ENCODE peak calls at places on chromosomes 6 and 20, in nine cellular contexts. One of them, this sample, is unnamed.

GRCh38 chr20:3730803-3731370 is 1.6 kb upstream of the HSPA12B start:
- DNase-seq in GM23248: peak; percentile 10
- DNase-seq in left ventricle myocardium inferior: no peak
- DNase-seq in IMR-90: no peak
- DNase-seq in CD4-positive, alpha-beta memory T cell: no peak
- DNase-seq in psoas muscle: no peak
- DNase-seq in H9: peak; percentile 20
- DNase-seq in naive thymus-derived CD4-positive, alpha-beta T cell: no peak
- DNase-seq in mammary epithelial cell: no peak
- DNase-seq in this sample: no peak

GRCh38 chr6:93040375-93040774 is 379.0 kb downstream of the EPHA7 start:
- DNase-seq in GM23248: no peak
- DNase-seq in left ventricle myocardium inferior: no peak
- DNase-seq in IMR-90: no peak
- DNase-seq in CD4-positive, alpha-beta memory T cell: no peak
- DNase-seq in psoas muscle: no peak
- DNase-seq in H9: no peak
- DNase-seq in naive thymus-derived CD4-positive, alpha-beta T cell: no peak
- DNase-seq in mammary epithelial cell: no peak
- DNase-seq in this sample: no peak

GRCh38 chr6:16901777-16902176 is 140.5 kb upstream of the ATXN1 start:
- DNase-seq in GM23248: peak; percentile 82
- DNase-seq in left ventricle myocardium inferior: peak; percentile 46
- DNase-seq in IMR-90: peak; percentile 61
- DNase-seq in CD4-positive, alpha-beta memory T cell: no peak
- DNase-seq in psoas muscle: peak; percentile 52
- DNase-seq in H9: no peak
- DNase-seq in naive thymus-derived CD4-positive, alpha-beta T cell: no peak
- DNase-seq in mammary epithelial cell: peak; percentile 56
- DNase-seq in this sample: peak; percentile 62

GRCh38 chr20:35833271-35833670 is 61.5 kb downstream of the PHF20 start:
- DNase-seq in GM23248: no peak
- DNase-seq in left ventricle myocardium inferior: no peak
- DNase-seq in IMR-90: peak; percentile 56
- DNase-seq in CD4-positive, alpha-beta memory T cell: no peak
- DNase-seq in psoas muscle: no peak
- DNase-seq in H9: no peak
- DNase-seq in naive thymus-derived CD4-positive, alpha-beta T cell: no peak
- DNase-seq in mammary epithelial cell: no peak
- DNase-seq in this sample: no peak

GRCh38 chr6:30493643-30494250 is 4.4 kb downstream of the HLA-E start:
- DNase-seq in GM23248: no peak
- DNase-seq in left ventricle myocardium inferior: no peak
- DNase-seq in IMR-90: no peak
- DNase-seq in CD4-positive, alpha-beta memory T cell: peak; percentile 47
- DNase-seq in psoas muscle: no peak
- DNase-seq in H9: peak; percentile 78
- DNase-seq in naive thymus-derived CD4-positive, alpha-beta T cell: peak; percentile 52
- DNase-seq in mammary epithelial cell: no peak
- DNase-seq in this sample: no peak

GRCh38 chr6:159695984-159696383 is 2.9 kb upstream of the SOD2 start:
- DNase-seq in GM23248: peak; percentile 58
- DNase-seq in left ventricle myocardium inferior: no peak
- DNase-seq in IMR-90: peak; percentile 91
- DNase-seq in CD4-positive, alpha-beta memory T cell: no peak
- DNase-seq in psoas muscle: no peak
- DNase-seq in H9: no peak
- DNase-seq in naive thymus-derived CD4-positive, alpha-beta T cell: no peak
- DNase-seq in mammary epithelial cell: no peak
- DNase-seq in this sample: no peak

GRCh38 chr20:33915726-33916331 is 77.9 kb upstream of the RALY start:
- DNase-seq in GM23248: no peak
- DNase-seq in left ventricle myocardium inferior: peak; percentile 18
- DNase-seq in IMR-90: no peak
- DNase-seq in CD4-positive, alpha-beta memory T cell: peak; percentile 37
- DNase-seq in psoas muscle: peak; percentile 50
- DNase-seq in H9: peak; percentile 59
- DNase-seq in naive thymus-derived CD4-positive, alpha-beta T cell: peak; percentile 34
- DNase-seq in mammary epithelial cell: peak; percentile 15
- DNase-seq in this sample: peak; percentile 64

GRCh38 chr6:123118811-123119210 is 122.8 kb downstream of the CLVS2 start:
- DNase-seq in GM23248: no peak
- DNase-seq in left ventricle myocardium inferior: no peak
- DNase-seq in IMR-90: no peak
- DNase-seq in CD4-positive, alpha-beta memory T cell: no peak
- DNase-seq in psoas muscle: no peak
- DNase-seq in H9: no peak
- DNase-seq in naive thymus-derived CD4-positive, alpha-beta T cell: no peak
- DNase-seq in mammary epithelial cell: peak; percentile 28
- DNase-seq in this sample: no peak

GRCh38 chr6:43290353-43290904 is 7.6 kb upstream of the SLC22A7 start:
- DNase-seq in GM23248: no peak
- DNase-seq in left ventricle myocardium inferior: no peak
- DNase-seq in IMR-90: no peak
- DNase-seq in CD4-positive, alpha-beta memory T cell: no peak
- DNase-seq in psoas muscle: no peak
- DNase-seq in H9: no peak
- DNase-seq in naive thymus-derived CD4-positive, alpha-beta T cell: no peak
- DNase-seq in mammary epithelial cell: no peak
- DNase-seq in this sample: no peak

GRCh38 chr6:166530211-166531045 is 56.0 kb downstream of the RAMACL start:
- DNase-seq in GM23248: no peak
- DNase-seq in left ventricle myocardium inferior: no peak
- DNase-seq in IMR-90: no peak
- DNase-seq in CD4-positive, alpha-beta memory T cell: no peak
- DNase-seq in psoas muscle: no peak
- DNase-seq in H9: no peak
- DNase-seq in naive thymus-derived CD4-positive, alpha-beta T cell: no peak
- DNase-seq in mammary epithelial cell: no peak
- DNase-seq in this sample: no peak

GRCh38 chr6:40411881-40412280 is 175.3 kb downstream of the LRFN2 start:
- DNase-seq in GM23248: no peak
- DNase-seq in left ventricle myocardium inferior: no peak
- DNase-seq in IMR-90: no peak
- DNase-seq in CD4-positive, alpha-beta memory T cell: no peak
- DNase-seq in psoas muscle: no peak
- DNase-seq in H9: no peak
- DNase-seq in naive thymus-derived CD4-positive, alpha-beta T cell: no peak
- DNase-seq in mammary epithelial cell: no peak
- DNase-seq in this sample: no peak

GRCh38 chr6:5100806-5101205 is 15.7 kb downstream of the PPP1R3G start:
- DNase-seq in GM23248: no peak
- DNase-seq in left ventricle myocardium inferior: no peak
- DNase-seq in IMR-90: no peak
- DNase-seq in CD4-positive, alpha-beta memory T cell: no peak
- DNase-seq in psoas muscle: no peak
- DNase-seq in H9: no peak
- DNase-seq in naive thymus-derived CD4-positive, alpha-beta T cell: no peak
- DNase-seq in mammary epithelial cell: no peak
- DNase-seq in this sample: no peak

GRCh38 chr20:33296206-33296605 is 13.2 kb downstream of the BPIFB1 start:
- DNase-seq in GM23248: peak; percentile 54
- DNase-seq in left ventricle myocardium inferior: no peak
- DNase-seq in IMR-90: no peak
- DNase-seq in CD4-positive, alpha-beta memory T cell: no peak
- DNase-seq in psoas muscle: no peak
- DNase-seq in H9: no peak
- DNase-seq in naive thymus-derived CD4-positive, alpha-beta T cell: no peak
- DNase-seq in mammary epithelial cell: no peak
- DNase-seq in this sample: no peak

GRCh38 chr6:4776493-4776966 is 326 bp downstream of the CDYL start:
- DNase-seq in GM23248: peak; percentile 79
- DNase-seq in left ventricle myocardium inferior: no peak
- DNase-seq in IMR-90: no peak
- DNase-seq in CD4-positive, alpha-beta memory T cell: no peak
- DNase-seq in psoas muscle: peak; percentile 69
- DNase-seq in H9: peak; percentile 44
- DNase-seq in naive thymus-derived CD4-positive, alpha-beta T cell: no peak
- DNase-seq in mammary epithelial cell: no peak
- DNase-seq in this sample: no peak

GRCh38 chr6:44247338-44248302 is 719 bp downstream of the HSP90AB1 start:
- DNase-seq in GM23248: peak; percentile 81
- DNase-seq in left ventricle myocardium inferior: peak; percentile 66
- DNase-seq in IMR-90: peak; percentile 38
- DNase-seq in CD4-positive, alpha-beta memory T cell: peak; percentile 85
- DNase-seq in psoas muscle: peak; percentile 81
- DNase-seq in H9: no peak
- DNase-seq in naive thymus-derived CD4-positive, alpha-beta T cell: peak; percentile 79
- DNase-seq in mammary epithelial cell: peak; percentile 62
- DNase-seq in this sample: peak; percentile 78

GRCh38 chr20:48169650-48170049 is 384.4 kb upstream of the SULF2 start:
- DNase-seq in GM23248: no peak
- DNase-seq in left ventricle myocardium inferior: no peak
- DNase-seq in IMR-90: no peak
- DNase-seq in CD4-positive, alpha-beta memory T cell: no peak
- DNase-seq in psoas muscle: no peak
- DNase-seq in H9: no peak
- DNase-seq in naive thymus-derived CD4-positive, alpha-beta T cell: no peak
- DNase-seq in mammary epithelial cell: no peak
- DNase-seq in this sample: no peak
- H3K27me3 ChIP-seq in GM23248: peaks cover 27% of the 10 kb centered on the region
- H3K27me3 ChIP-seq in left ventricle myocardium inferior: peaks cover 99% of the 10 kb centered on the region
- H3K27me3 ChIP-seq in IMR-90: peaks cover 2% of the 10 kb centered on the region
- H3K27me3 ChIP-seq in CD4-positive, alpha-beta memory T cell: no peaks in the 10 kb centered on the region
- H3K27me3 ChIP-seq in psoas muscle: peaks cover 5% of the 10 kb centered on the region
- H3K27me3 ChIP-seq in H9: no peaks in the 10 kb centered on the region
- H3K27me3 ChIP-seq in naive thymus-derived CD4-positive, alpha-beta T cell: no peaks in the 10 kb centered on the region
- H3K27me3 ChIP-seq in mammary epithelial cell: peaks cover 5% of the 10 kb centered on the region
- H3K27me3 ChIP-seq in this sample: peaks cover 10% of the 10 kb centered on the region

GRCh38 chr20:41034239-41034638 is 5.6 kb downstream of the TOP1 start:
- DNase-seq in GM23248: no peak
- DNase-seq in left ventricle myocardium inferior: no peak
- DNase-seq in IMR-90: no peak
- DNase-seq in CD4-positive, alpha-beta memory T cell: no peak
- DNase-seq in psoas muscle: no peak
- DNase-seq in H9: no peak
- DNase-seq in naive thymus-derived CD4-positive, alpha-beta T cell: no peak
- DNase-seq in mammary epithelial cell: no peak
- DNase-seq in this sample: no peak

GRCh38 chr20:41038149-41038877 is 9.7 kb downstream of the TOP1 start:
- DNase-seq in GM23248: no peak
- DNase-seq in left ventricle myocardium inferior: no peak
- DNase-seq in IMR-90: no peak
- DNase-seq in CD4-positive, alpha-beta memory T cell: no peak
- DNase-seq in psoas muscle: no peak
- DNase-seq in H9: no peak
- DNase-seq in naive thymus-derived CD4-positive, alpha-beta T cell: no peak
- DNase-seq in mammary epithelial cell: no peak
- DNase-seq in this sample: no peak

GRCh38 chr20:41037172-41037571 is 8.6 kb downstream of the TOP1 start:
- DNase-seq in GM23248: no peak
- DNase-seq in left ventricle myocardium inferior: no peak
- DNase-seq in IMR-90: no peak
- DNase-seq in CD4-positive, alpha-beta memory T cell: no peak
- DNase-seq in psoas muscle: no peak
- DNase-seq in H9: no peak
- DNase-seq in naive thymus-derived CD4-positive, alpha-beta T cell: no peak
- DNase-seq in mammary epithelial cell: no peak
- DNase-seq in this sample: no peak

GRCh38 chr20:41032243-41032642 is 3.6 kb downstream of the TOP1 start:
- DNase-seq in GM23248: peak; percentile 28
- DNase-seq in left ventricle myocardium inferior: no peak
- DNase-seq in IMR-90: peak; percentile 71
- DNase-seq in CD4-positive, alpha-beta memory T cell: no peak
- DNase-seq in psoas muscle: no peak
- DNase-seq in H9: no peak
- DNase-seq in naive thymus-derived CD4-positive, alpha-beta T cell: no peak
- DNase-seq in mammary epithelial cell: no peak
- DNase-seq in this sample: no peak

GRCh38 chr20:41035207-41035606 is 6.6 kb downstream of the TOP1 start:
- DNase-seq in GM23248: no peak
- DNase-seq in left ventricle myocardium inferior: no peak
- DNase-seq in IMR-90: no peak
- DNase-seq in CD4-positive, alpha-beta memory T cell: no peak
- DNase-seq in psoas muscle: no peak
- DNase-seq in H9: no peak
- DNase-seq in naive thymus-derived CD4-positive, alpha-beta T cell: no peak
- DNase-seq in mammary epithelial cell: no peak
- DNase-seq in this sample: no peak
- H3K27me3 ChIP-seq in GM23248: no peaks in the 10 kb centered on the region
- H3K27me3 ChIP-seq in left ventricle myocardium inferior: no peaks in the 10 kb centered on the region
- H3K27me3 ChIP-seq in IMR-90: no peaks in the 10 kb centered on the region
- H3K27me3 ChIP-seq in CD4-positive, alpha-beta memory T cell: no peaks in the 10 kb centered on the region
- H3K27me3 ChIP-seq in psoas muscle: no peaks in the 10 kb centered on the region
- H3K27me3 ChIP-seq in H9: peaks cover 9% of the 10 kb centered on the region
- H3K27me3 ChIP-seq in naive thymus-derived CD4-positive, alpha-beta T cell: no peaks in the 10 kb centered on the region
- H3K27me3 ChIP-seq in mammary epithelial cell: no peaks in the 10 kb centered on the region
- H3K27me3 ChIP-seq in this sample: no peaks in the 10 kb centered on the region

GRCh38 chr20:51864967-51865366 is 62.6 kb upstream of the SALL4 start:
- DNase-seq in GM23248: no peak
- DNase-seq in left ventricle myocardium inferior: no peak
- DNase-seq in IMR-90: no peak
- DNase-seq in CD4-positive, alpha-beta memory T cell: no peak
- DNase-seq in psoas muscle: no peak
- DNase-seq in H9: peak; percentile 40
- DNase-seq in naive thymus-derived CD4-positive, alpha-beta T cell: no peak
- DNase-seq in mammary epithelial cell: no peak
- DNase-seq in this sample: no peak
- H3K27me3 ChIP-seq in GM23248: peaks cover 36% of the 10 kb centered on the region
- H3K27me3 ChIP-seq in left ventricle myocardium inferior: peaks cover 53% of the 10 kb centered on the region
- H3K27me3 ChIP-seq in IMR-90: peaks cover 21% of the 10 kb centered on the region
- H3K27me3 ChIP-seq in CD4-positive, alpha-beta memory T cell: no peaks in the 10 kb centered on the region
- H3K27me3 ChIP-seq in psoas muscle: no peaks in the 10 kb centered on the region
- H3K27me3 ChIP-seq in H9: no peaks in the 10 kb centered on the region
- H3K27me3 ChIP-seq in naive thymus-derived CD4-positive, alpha-beta T cell: no peaks in the 10 kb centered on the region
- H3K27me3 ChIP-seq in mammary epithelial cell: no peaks in the 10 kb centered on the region
- H3K27me3 ChIP-seq in this sample: peaks cover 64% of the 10 kb centered on the region

GRCh38 chr20:63005862-63006564 is 751 bp downstream of the BHLHE23 start:
- DNase-seq in GM23248: no peak
- DNase-seq in left ventricle myocardium inferior: no peak
- DNase-seq in IMR-90: peak; percentile 10
- DNase-seq in CD4-positive, alpha-beta memory T cell: no peak
- DNase-seq in psoas muscle: no peak
- DNase-seq in H9: peak; percentile 64
- DNase-seq in naive thymus-derived CD4-positive, alpha-beta T cell: no peak
- DNase-seq in mammary epithelial cell: peak; percentile 34
- DNase-seq in this sample: no peak

GRCh38 chr20:63003546-63003945 is 3.2 kb downstream of the BHLHE23 start:
- DNase-seq in GM23248: no peak
- DNase-seq in left ventricle myocardium inferior: no peak
- DNase-seq in IMR-90: no peak
- DNase-seq in CD4-positive, alpha-beta memory T cell: no peak
- DNase-seq in psoas muscle: no peak
- DNase-seq in H9: no peak
- DNase-seq in naive thymus-derived CD4-positive, alpha-beta T cell: no peak
- DNase-seq in mammary epithelial cell: no peak
- DNase-seq in this sample: no peak

GRCh38 chr20:63006611-63007471 is at the start of gene BHLHE23:
- DNase-seq in GM23248: no peak
- DNase-seq in left ventricle myocardium inferior: peak; percentile 30
- DNase-seq in IMR-90: no peak
- DNase-seq in CD4-positive, alpha-beta memory T cell: no peak
- DNase-seq in psoas muscle: no peak
- DNase-seq in H9: peak; percentile 86
- DNase-seq in naive thymus-derived CD4-positive, alpha-beta T cell: no peak
- DNase-seq in mammary epithelial cell: no peak
- DNase-seq in this sample: no peak

GRCh38 chr20:63004607-63005211 is 2.1 kb downstream of the BHLHE23 start:
- DNase-seq in GM23248: peak; percentile 37
- DNase-seq in left ventricle myocardium inferior: no peak
- DNase-seq in IMR-90: no peak
- DNase-seq in CD4-positive, alpha-beta memory T cell: no peak
- DNase-seq in psoas muscle: no peak
- DNase-seq in H9: no peak
- DNase-seq in naive thymus-derived CD4-positive, alpha-beta T cell: no peak
- DNase-seq in mammary epithelial cell: no peak
- DNase-seq in this sample: no peak

GRCh38 chr20:63005240-63005861 is 1.4 kb downstream of the BHLHE23 start:
- DNase-seq in GM23248: no peak
- DNase-seq in left ventricle myocardium inferior: no peak
- DNase-seq in IMR-90: no peak
- DNase-seq in CD4-positive, alpha-beta memory T cell: no peak
- DNase-seq in psoas muscle: no peak
- DNase-seq in H9: no peak
- DNase-seq in naive thymus-derived CD4-positive, alpha-beta T cell: no peak
- DNase-seq in mammary epithelial cell: no peak
- DNase-seq in this sample: no peak
- H3K27me3 ChIP-seq in GM23248: peaks cover 81% of the 10 kb centered on the region
- H3K27me3 ChIP-seq in left ventricle myocardium inferior: peaks cover 100% of the 10 kb centered on the region
- H3K27me3 ChIP-seq in IMR-90: peaks cover 91% of the 10 kb centered on the region
- H3K27me3 ChIP-seq in CD4-positive, alpha-beta memory T cell: peaks cover 50% of the 10 kb centered on the region
- H3K27me3 ChIP-seq in psoas muscle: peaks cover 41% of the 10 kb centered on the region
- H3K27me3 ChIP-seq in H9: peaks cover 59% of the 10 kb centered on the region
- H3K27me3 ChIP-seq in naive thymus-derived CD4-positive, alpha-beta T cell: peaks cover 26% of the 10 kb centered on the region
- H3K27me3 ChIP-seq in mammary epithelial cell: peaks cover 55% of the 10 kb centered on the region
- H3K27me3 ChIP-seq in this sample: peaks cover 100% of the 10 kb centered on the region